ENCODE peak calls at places on chromosomes 5 and 9, in five cellular contexts. D, V, I, C and A are unnamed samples. For H3K27me3, the result is how much of the 10 kb centered on the place peaks cover.

GRCh38 chr9:133718533-133719315 is 19.4 kb downstream of the SARDH start:
- DNase-seq in D (no peak), V (no peak), I (no peak), C (no peak), A (no peak)

GRCh38 chr5:135568923-135569360 is 9.8 kb downstream of the CXCL14 start:
- DNase-seq in D (no peak), V (no peak), I (no peak), C (no peak), A (no peak)

GRCh38 chr5:163695817-163696216 is 190.4 kb downstream of the MAT2B start:
- DNase-seq in D (no peak), V (no peak), I (no peak), C (no peak), A (no peak)

GRCh38 chr5:157271740-157272271 is 5.9 kb downstream of the CYFIP2 start:
- DNase-seq in D (no peak), V (no peak), I (no peak), C (no peak), A (no peak)

GRCh38 chr5:19555436-19555835 is 432.6 kb downstream of the CDH18 start:
- DNase-seq in D (no peak), V (no peak), I (no peak), C (no peak), A (no peak)

GRCh38 chr9:107251756-107252322 is 31.2 kb upstream of the RAD23B start:
- DNase-seq in D (peak), V (no peak), I (peak), C (peak), A (peak)

GRCh38 chr9:126513159-126514036 is 100.3 kb upstream of the LMX1B start:
- DNase-seq in D (no peak), V (no peak), I (no peak), C (no peak), A (no peak)

GRCh38 chr9:3888496-3888858 is 362.7 kb upstream of the RFX3 start:
- DNase-seq in D (no peak), V (no peak), I (no peak), C (no peak), A (no peak)

GRCh38 chr5:73433272-73433981 is 15.2 kb downstream of the FOXD1 start:
- DNase-seq in D (no peak), V (no peak), I (no peak), C (no peak), A (no peak)

GRCh38 chr5:73434921-73435320 is 13.7 kb downstream of the FOXD1 start:
- DNase-seq in D (no peak), V (no peak), I (no peak), C (no peak), A (no peak)

GRCh38 chr5:73433982-73434342 is 14.6 kb downstream of the FOXD1 start:
- DNase-seq in D (peak), V (peak), I (no peak), C (no peak), A (peak)

GRCh38 chr5:73435640-73436534 is 12.7 kb downstream of the FOXD1 start:
- DNase-seq in D (peak), V (no peak), I (no peak), C (no peak), A (no peak)

DNA sequence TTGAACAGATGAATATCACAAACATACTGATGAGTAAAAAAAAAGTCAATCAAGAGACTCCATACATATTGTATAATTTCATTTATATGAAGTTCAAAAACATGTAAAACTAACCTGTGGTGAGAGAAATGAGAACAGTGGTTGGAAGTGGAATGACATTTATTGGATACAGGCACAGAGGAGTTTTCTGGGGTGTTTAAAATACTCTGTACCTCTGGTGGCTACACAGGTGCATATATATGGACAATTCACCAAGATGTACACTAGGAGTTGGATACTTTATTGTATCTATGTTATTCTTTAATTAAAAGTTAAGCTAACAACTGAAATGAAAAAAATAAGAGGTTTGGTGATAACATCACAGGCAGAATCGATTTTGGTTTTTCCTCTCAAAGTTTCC is 14.1 kb downstream of the FOXD1 start:
- DNase-seq in D (no peak), V (no peak), I (no peak), C (no peak), A (no peak)
- H3K27me3 ChIP-seq in D (under half), V (under half), I (under half), C (half or more), A (under half)

GRCh38 chr9:83930881-83931280 is 9.6 kb upstream of the KIF27 start:
- DNase-seq in D (no peak), V (no peak), I (no peak), C (no peak), A (no peak)

GRCh38 chr9:83934569-83935275 is 13.5 kb upstream of the KIF27 start:
- DNase-seq in D (peak), V (no peak), I (no peak), C (peak), A (peak)

GRCh38 chr9:83932851-83933250 is 11.6 kb upstream of the KIF27 start:
- DNase-seq in D (no peak), V (no peak), I (no peak), C (no peak), A (no peak)

GRCh38 chr9:83933804-83934203 is 12.6 kb upstream of the KIF27 start:
- DNase-seq in D (peak), V (peak), I (no peak), C (peak), A (peak)

DNA sequence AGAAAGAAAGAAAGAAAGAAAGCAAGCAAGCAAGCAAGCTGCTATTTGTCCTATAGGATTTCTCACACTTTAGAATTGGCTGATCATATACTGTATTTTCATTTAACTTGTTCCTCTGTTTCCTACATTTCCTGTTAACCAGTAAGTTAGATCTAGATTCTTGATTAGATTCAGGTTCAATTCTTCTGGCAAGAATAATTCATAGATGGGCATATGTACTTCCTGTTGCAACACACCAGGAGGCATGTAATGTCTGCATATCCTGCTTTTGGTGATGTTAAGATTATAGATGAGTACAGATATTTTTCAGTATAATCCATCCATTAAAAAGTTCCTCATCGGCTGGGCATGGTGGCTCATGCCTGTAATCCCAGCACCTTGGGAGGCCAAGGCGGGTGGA is 10.8 kb upstream of the KIF27 start:
- DNase-seq in D (no peak), V (no peak), I (no peak), C (no peak), A (no peak)
- H3K27me3 ChIP-seq in D (under half), V (under half), I (under half), C (under half), A (under half)

DNA sequence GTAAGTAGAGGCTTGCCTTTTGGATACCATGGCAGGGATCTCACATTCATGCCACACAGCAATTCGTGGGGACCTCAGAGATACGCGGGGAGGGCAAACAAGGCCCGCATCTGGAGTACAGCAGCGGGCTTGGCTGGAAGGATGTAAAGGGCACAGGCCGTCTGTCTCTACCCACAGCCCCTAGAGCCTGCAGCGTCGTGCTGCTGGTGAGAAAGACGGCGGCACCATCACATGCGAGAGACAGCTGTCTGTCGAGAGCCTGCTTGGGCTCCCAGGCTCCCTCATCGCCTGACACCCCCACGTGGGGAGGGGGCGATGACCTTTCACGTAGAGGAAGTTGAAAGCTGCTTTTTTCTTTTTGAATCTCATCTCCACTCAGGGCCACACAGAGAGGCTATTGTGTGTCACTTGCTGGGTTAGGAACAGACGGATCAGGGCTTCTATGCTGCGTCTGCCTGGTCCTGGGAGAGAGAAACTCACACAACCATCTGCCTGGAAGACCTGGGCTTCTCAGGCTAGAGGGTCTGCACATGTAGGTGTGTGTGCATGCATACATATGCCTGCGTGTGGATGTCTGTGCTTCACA is 134.6 kb upstream of the PPP1R26 start:
- DNase-seq in D (no peak), V (no peak), I (no peak), C (no peak), A (no peak)
- H3K27me3 ChIP-seq in D (under half), V (under half), I (under half), C (under half), A (half or more)

GRCh38 chr5:177403826-177404640 is 3.6 kb upstream of the PFN3 start:
- DNase-seq in D (peak), V (peak), I (peak), C (peak), A (peak)
- H3K27me3 ChIP-seq in D (under half), V (under half), I (under half), C (half or more), A (half or more)

GRCh38 chr9:98990181-98990870 is 46.6 kb downstream of the COL15A1 start:
- DNase-seq in D (no peak), V (no peak), I (no peak), C (no peak), A (no peak)

GRCh38 chr9:98983295-98984268 is 39.9 kb downstream of the COL15A1 start:
- DNase-seq in D (peak), V (no peak), I (peak), C (peak), A (peak)

GRCh38 chr9:98985596-98985995 is 41.9 kb downstream of the COL15A1 start:
- DNase-seq in D (no peak), V (no peak), I (no peak), C (no peak), A (no peak)

GRCh38 chr9:98989036-98990000 is 45.6 kb downstream of the COL15A1 start:
- DNase-seq in D (peak), V (peak), I (peak), C (peak), A (peak)

DNA sequence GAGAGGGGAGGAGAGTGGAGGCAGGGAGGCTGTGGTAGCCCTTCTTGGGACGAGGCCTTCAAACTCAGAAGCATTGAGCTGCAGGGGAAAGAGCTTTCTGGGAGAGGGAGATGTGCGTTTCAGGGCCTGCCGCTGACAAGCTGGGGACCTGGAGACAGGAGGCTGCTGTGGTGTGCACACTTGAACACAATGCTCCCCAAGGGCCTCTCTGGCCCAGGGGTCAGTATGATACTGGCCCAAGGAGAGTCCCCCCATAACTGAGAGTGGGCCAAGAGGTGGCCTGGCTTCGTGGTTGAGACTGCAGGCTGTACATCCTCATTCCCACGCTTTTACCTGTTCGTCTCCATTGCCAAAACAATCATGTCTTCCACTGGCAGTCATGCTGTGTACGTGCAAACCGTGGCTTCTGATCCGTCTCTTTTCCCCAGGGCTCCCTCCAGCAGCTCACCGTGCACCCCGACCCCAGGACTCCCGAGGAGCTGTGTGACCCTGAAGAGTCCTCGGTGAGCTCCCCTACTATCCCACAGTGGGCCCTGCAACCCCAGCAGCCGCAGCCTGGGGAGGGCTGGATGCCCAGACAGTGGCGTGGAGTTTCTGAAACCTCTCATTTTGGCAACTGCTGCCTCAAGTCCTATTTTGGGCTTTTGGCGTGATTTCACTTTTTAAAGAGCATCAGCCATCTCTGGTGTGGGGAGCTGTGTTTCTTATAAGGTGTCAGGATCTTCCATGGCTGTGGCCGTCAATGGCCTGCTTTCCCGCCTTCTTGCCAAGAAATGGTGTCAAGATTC is 43.4 kb downstream of the COL15A1 start:
- DNase-seq in D (no peak), V (no peak), I (no peak), C (no peak), A (no peak)
- H3K27me3 ChIP-seq in D (under half), V (under half), I (under half), C (under half), A (under half)

DNA sequence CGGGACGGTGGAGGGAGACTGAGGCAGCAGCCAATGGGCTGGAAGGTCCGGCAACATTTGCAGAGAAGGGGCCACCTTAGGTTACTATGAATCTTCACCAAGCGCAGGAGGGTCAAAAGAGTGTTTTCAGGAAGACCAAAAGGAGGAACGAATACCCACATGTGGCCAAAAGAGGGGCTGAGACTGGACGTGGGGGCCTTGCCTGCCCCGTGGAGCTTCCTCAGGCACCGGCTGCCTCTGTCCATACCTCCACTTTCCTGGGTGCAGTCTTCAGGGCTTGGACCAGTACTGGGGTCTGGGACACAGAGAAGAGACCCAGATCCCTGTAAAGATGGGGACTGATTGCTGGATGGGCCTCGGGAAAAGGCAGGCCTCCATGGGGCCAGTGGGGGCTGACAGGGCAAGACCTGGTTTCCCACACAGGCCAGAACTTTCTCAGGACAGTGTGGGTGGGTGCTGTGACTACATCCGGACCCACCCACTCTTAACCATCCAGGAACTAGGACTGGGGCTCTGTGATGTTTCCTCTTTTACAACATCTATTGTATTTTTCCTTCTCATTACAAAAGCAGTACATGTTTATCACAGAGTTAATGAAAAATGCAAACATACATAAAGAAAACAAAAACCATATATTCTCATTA is 294.7 kb downstream of the ZSWIM6 start:
- DNase-seq in D (no peak), V (no peak), I (no peak), C (no peak), A (no peak)
- H3K27me3 ChIP-seq in D (under half), V (under half), I (under half), C (under half), A (under half)

DNA sequence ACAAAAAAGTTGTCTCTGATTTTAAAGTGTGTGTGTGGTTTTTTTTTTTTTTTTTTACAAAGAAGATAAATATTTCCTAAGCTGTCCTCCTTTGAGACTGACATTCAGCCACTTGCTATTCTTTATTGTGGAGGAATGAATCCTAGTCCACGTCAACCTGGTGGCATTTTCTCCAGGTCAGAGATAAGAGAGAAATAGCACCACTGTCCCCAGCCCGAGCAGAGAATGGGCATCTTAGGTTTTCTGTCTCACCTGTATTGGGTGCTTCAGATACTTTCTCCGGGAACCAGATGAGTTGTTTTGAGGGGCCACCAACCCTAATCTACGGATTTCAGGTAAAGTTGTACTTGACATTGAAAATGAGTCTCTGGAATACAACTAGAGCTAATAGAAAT is 1.4 kb downstream of the ITGA2 start:
- DNase-seq in D (no peak), V (no peak), I (no peak), C (no peak), A (no peak)
- H3K27me3 ChIP-seq in D (under half), V (under half), I (under half), C (half or more), A (under half)

GRCh38 chr5:77181173-77181572 is 29.3 kb upstream of the PDE8B start:
- DNase-seq in D (no peak), V (no peak), I (no peak), C (no peak), A (no peak)
- H3K27me3 ChIP-seq in D (under half), V (under half), I (under half), C (half or more), A (half or more)

GRCh38 chr5:88669314-88669713 is 213.7 kb downstream of the MEF2C start:
- DNase-seq in D (no peak), V (no peak), I (no peak), C (no peak), A (no peak)
- H3K27me3 ChIP-seq in D (half or more), V (under half), I (half or more), C (half or more), A (half or more)